ENCODE peak calls at places on chromosomes 5 and 9, in eight cellular contexts. M, C, F, L, Z, S, B and G are unnamed samples.

GRCh38 chr5:36359267-36359666 is 57.6 kb upstream of the RANBP3L start:
- DNase-seq in M (no peak), C (no peak), F (no peak), L (peak), Z (no peak), S (no peak), B (no peak), G (no peak)

GRCh38 chr9:2817987-2818386 is 25.9 kb downstream of the PUM3 start:
- DNase-seq in M (no peak), C (no peak), F (no peak), L (no peak), Z (peak), S (no peak), B (no peak), G (no peak)

GRCh38 chr9:15641301-15641700 is 88.5 kb downstream of the CCDC171 start:
- DNase-seq in M (no peak), C (no peak), F (no peak), L (no peak), Z (no peak), S (no peak), B (no peak), G (no peak)

GRCh38 chr5:58114324-58114723 is 345.6 kb downstream of the PLK2 start:
- DNase-seq in M (no peak), C (no peak), F (no peak), L (no peak), Z (no peak), S (no peak), B (no peak), G (no peak)

GRCh38 chr9:132169672-132170392 is 8.0 kb downstream of the NTNG2 start:
- DNase-seq in M (peak), C (peak), F (no peak), L (no peak), Z (peak), S (peak), B (peak), G (no peak)

GRCh38 chr5:139904566-139905400 is 109.2 kb downstream of the PSD2 start:
- DNase-seq in M (no peak), C (peak), F (no peak), L (no peak), Z (no peak), S (no peak), B (no peak), G (no peak)

GRCh38 chr5:154394328-154394727 is 51.5 kb upstream of the SAP30L start:
- DNase-seq in M (no peak), C (no peak), F (no peak), L (no peak), Z (no peak), S (no peak), B (peak), G (no peak)

GRCh38 chr5:98700730-98701129 is 72.7 kb upstream of the RGMB start:
- DNase-seq in M (no peak), C (no peak), F (no peak), L (no peak), Z (no peak), S (no peak), B (no peak), G (no peak)

GRCh38 chr9:134191455-134192209 is 27.3 kb upstream of the RNU6ATAC start:
- DNase-seq in M (peak), C (peak), F (no peak), L (no peak), Z (no peak), S (no peak), B (peak), G (no peak)

GRCh38 chr9:129054163-129054851 is 17.9 kb downstream of the MIGA2 start:
- DNase-seq in M (no peak), C (no peak), F (no peak), L (no peak), Z (no peak), S (no peak), B (no peak), G (no peak)

GRCh38 chr5:176894298-176894697 is 4.8 kb downstream of the HK3 start:
- DNase-seq in M (no peak), C (no peak), F (no peak), L (no peak), Z (no peak), S (no peak), B (no peak), G (no peak)

GRCh38 chr5:134101686-134102439 is 12.6 kb upstream of the TCF7 start:
- DNase-seq in M (peak), C (peak), F (peak), L (no peak), Z (peak), S (peak), B (peak), G (no peak)

GRCh38 chr9:135474915-135475314 is 4.7 kb upstream of the PPP1R26 start:
- DNase-seq in M (no peak), C (no peak), F (no peak), L (no peak), Z (no peak), S (peak), B (peak), G (no peak)

GRCh38 chr9:99845063-99845462 is 23.4 kb downstream of the NR4A3 start:
- DNase-seq in M (no peak), C (no peak), F (no peak), L (no peak), Z (no peak), S (no peak), B (no peak), G (no peak)
- TF ChIP-seq POLR2A in M (no peak), C (no peak), F (no peak), L (no peak), Z (no peak), S (no peak), B (no peak), G (no peak)

GRCh38 chr5:157464518-157465171 is 4.6 kb downstream of the NIPAL4 start:
- DNase-seq in M (peak), C (peak), F (peak), L (no peak), Z (no peak), S (peak), B (peak), G (peak)
- TF ChIP-seq CTCF in M (no peak), C (no peak), F (no peak), L (no peak), Z (no peak), S (no peak), B (no peak), G (no peak)

GRCh38 chr9:99825158-99826046 is 3.7 kb downstream of the NR4A3 start:
- DNase-seq in M (no peak), C (no peak), F (no peak), L (no peak), Z (no peak), S (no peak), B (no peak), G (no peak)

GRCh38 chr9:99828054-99828416 is 6.3 kb downstream of the NR4A3 start:
- DNase-seq in M (no peak), C (no peak), F (no peak), L (no peak), Z (no peak), S (no peak), B (no peak), G (no peak)

GRCh38 chr9:99826579-99826978 is 4.9 kb downstream of the NR4A3 start:
- DNase-seq in M (no peak), C (no peak), F (no peak), L (no peak), Z (no peak), S (no peak), B (no peak), G (no peak)

GRCh38 chr9:99828417-99829176 is 6.9 kb downstream of the NR4A3 start:
- DNase-seq in M (peak), C (no peak), F (no peak), L (no peak), Z (no peak), S (no peak), B (peak), G (no peak)

GRCh38 chr9:99827244-99827643 is 5.6 kb downstream of the NR4A3 start:
- DNase-seq in M (no peak), C (no peak), F (no peak), L (no peak), Z (no peak), S (no peak), B (no peak), G (no peak)
- H3K4me3 ChIP-seq in M (no peak), C (no peak), F (no peak), L (no peak), Z (no peak), S (no peak), B (no peak), G (no peak)

DNA sequence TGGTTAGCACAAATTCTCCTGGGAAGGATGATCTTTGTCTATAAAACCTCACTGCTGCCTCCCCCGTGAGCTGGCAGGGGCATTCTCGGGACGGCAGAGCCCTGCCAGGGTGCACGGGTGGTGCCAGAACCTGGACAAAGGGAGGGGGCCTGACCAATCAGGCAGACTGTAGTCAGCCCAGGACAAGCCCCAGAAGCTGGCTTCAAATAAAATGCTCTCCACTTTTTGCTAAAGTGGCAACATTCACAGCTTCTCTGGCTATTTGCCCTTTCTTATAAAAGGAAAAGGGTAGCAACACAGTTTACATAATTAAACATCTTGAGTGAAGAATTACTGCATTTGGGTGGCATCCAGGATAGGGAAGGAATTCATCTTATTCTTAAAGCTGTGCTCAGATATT is 14.4 kb downstream of the IL9 start:
- DNase-seq in M (no peak), C (peak), F (no peak), L (no peak), Z (no peak), S (no peak), B (no peak), G (no peak)
- TF ChIP-seq POLR2A in M (no peak), C (no peak), F (no peak), L (no peak), Z (no peak), S (no peak), B (no peak), G (no peak)

GRCh38 chr9:7186175-7186574 is 428.4 kb downstream of the KDM4C start:
- DNase-seq in M (no peak), C (no peak), F (no peak), L (no peak), Z (no peak), S (peak), B (no peak), G (no peak)
- TF ChIP-seq CTCF in M (no peak), C (peak), F (peak), L (no peak), Z (peak), S (peak), B (peak), G (no peak)

DNA sequence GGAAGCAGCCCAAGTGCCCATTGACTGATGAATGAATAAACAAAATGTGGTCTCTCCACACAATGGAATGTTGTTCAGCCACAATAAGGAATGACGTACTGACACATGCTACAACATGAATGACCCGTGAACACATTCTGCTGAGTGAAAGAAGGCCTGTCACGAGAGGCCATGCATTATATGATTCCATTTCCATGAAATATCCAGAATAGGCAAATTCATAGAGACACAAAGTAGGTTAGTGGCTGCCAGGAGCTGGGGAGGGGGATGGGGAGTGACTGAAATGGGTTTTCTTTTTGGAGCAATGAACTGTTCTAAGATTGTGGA is 41.4 kb downstream of the BICD2 start:
- DNase-seq in M (no peak), C (no peak), F (no peak), L (peak), Z (no peak), S (no peak), B (peak), G (peak)
- H3K4me3 ChIP-seq in M (no peak), C (no peak), F (no peak), L (no peak), Z (no peak), S (no peak), B (no peak), G (no peak)

GRCh38 chr5:95081500-95082355 is 203.2 kb downstream of the MCTP1 start:
- DNase-seq in M (peak), C (peak), F (peak), L (no peak), Z (no peak), S (no peak), B (no peak), G (peak)
- TF ChIP-seq POLR2A in M (no peak), C (peak), F (peak), L (no peak), Z (no peak), S (no peak), B (no peak), G (peak)

DNA sequence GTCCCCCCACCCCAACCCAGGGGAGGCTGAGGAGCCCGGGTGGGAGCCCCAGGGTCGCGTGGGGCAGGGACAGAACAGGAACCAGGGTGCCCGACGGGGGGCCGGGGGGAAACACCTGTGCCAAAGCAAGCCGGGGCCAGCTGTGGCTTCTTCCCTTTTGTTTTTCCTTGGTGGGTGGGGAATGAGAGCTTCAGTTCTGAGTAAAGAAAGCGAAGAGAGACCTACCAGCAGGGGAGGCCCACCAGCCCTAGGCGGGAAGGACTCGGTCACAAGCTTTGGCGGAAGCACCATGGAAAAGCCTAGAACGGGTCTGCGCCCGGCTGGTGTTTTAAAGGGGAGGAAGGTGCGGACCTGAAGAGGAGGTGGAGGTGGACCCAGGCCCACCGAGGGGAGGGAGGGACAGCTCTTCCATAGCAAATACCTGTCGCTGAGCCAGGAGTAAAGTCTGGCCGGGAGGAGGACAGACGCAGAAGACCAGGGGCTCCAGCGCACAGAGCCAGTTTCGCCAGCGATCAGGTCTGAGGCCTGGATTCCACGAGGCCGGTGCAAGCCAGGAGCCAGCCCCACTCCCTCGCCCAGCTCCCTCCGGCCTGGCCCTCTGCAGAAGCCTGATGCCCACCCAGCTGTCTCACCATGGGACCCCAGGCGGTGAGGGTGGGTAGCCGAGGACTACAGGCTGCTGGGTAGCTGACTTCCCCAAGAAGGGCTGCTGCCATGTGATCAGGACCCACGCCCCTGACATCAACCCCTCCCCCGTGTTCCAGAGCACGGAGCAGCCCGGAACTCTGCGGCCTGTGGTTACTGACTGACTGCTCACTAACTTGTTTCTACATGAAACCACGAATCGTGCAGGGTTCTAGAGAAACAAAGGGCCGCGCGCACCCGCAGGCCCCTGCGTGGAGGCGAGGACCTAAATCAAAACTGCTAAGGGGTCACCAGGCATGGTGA is 849 bp upstream of the MGAT1 start:
- DNase-seq in M (peak), C (peak), F (peak), L (peak), Z (no peak), S (no peak), B (no peak), G (peak)
- TF ChIP-seq CTCF in M (peak), C (no peak), F (no peak), L (no peak), Z (no peak), S (no peak), B (no peak), G (no peak)

DNA sequence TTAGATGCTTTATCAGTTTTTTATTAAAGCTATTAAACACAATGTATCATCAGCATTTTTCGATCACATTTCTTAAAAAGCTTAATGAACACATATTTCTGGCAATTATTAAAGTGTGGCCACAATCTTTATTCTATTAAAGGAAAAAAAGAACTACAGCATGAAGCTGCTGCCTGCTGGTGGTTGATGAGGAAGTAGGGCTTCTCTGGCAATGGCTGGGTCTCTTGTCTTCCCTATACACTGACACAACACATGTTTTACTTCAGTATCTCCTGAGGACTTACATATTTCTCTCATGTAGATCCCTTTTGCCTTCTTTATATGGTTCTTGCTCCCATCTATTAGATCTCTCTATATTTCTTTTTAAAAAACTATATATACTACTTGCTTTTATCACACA is 590.7 kb downstream of the RAB3C start:
- DNase-seq in M (no peak), C (no peak), F (no peak), L (no peak), Z (no peak), S (no peak), B (no peak), G (no peak)
- H3K4me3 ChIP-seq in M (no peak), C (no peak), F (no peak), L (no peak), Z (no peak), S (no peak), B (no peak), G (no peak)

GRCh38 chr5:173707392-173707791 is 90.9 kb upstream of the BOD1 start:
- DNase-seq in M (peak), C (no peak), F (no peak), L (peak), Z (peak), S (no peak), B (peak), G (no peak)
- TF ChIP-seq POLR2A in M (no peak), C (no peak), F (no peak), L (no peak), Z (no peak), S (no peak), B (no peak), G (no peak)